ENCODE peak calls at places on chromosome 2, in ten cellular contexts. T is endodermal cell, P is HFFc6, J is AG04450, V is bronchial epithelial cell, K is thyroid gland, X is fibroblast of mammary gland, S is colonic mucosa, I is lower lobe of right lung, H is WTC11. N is an unnamed sample.

GRCh38 chr2:191270303-191271178 is 25.3 kb downstream of the MYO1B start:
- DNase-seq in T (no peak), P (no peak), J (no peak), V (no peak), K (no peak), X (no peak), S (no peak), I (no peak), H (no peak), N (no peak)

GRCh38 chr2:75952173-75952572 is 241.5 kb upstream of the GCFC2 start:
- DNase-seq in T (no peak), P (no peak), J (no peak), V (peak; percentile 66), K (no peak), X (no peak), S (no peak), I (no peak), H (no peak), N (no peak)

GRCh38 chr2:101854877-101855276 is 136.9 kb upstream of the IL1R2 start:
- DNase-seq in T (no peak), P (no peak), J (no peak), V (no peak), K (no peak), X (peak; percentile 53), S (peak; percentile 74), I (no peak), H (no peak), N (no peak)

GRCh38 chr2:55111570-55112228 is 61.4 kb upstream of the RTN4 start:
- DNase-seq in T (peak; percentile 80), P (peak; percentile 85), J (peak; percentile 85), V (peak; percentile 49), K (no peak), X (peak; percentile 95), S (no peak), I (peak; percentile 80), H (no peak), N (no peak)

GRCh38 chr2:121925466-121925865 is 170.0 kb downstream of the TSN start:
- DNase-seq in T (no peak), P (no peak), J (no peak), V (peak; percentile 30), K (no peak), X (peak; percentile 38), S (no peak), I (no peak), H (no peak), N (no peak)

GRCh38 chr2:208490492-208490891 is 83.9 kb downstream of the PTH2R start:
- DNase-seq in T (no peak), P (no peak), J (no peak), V (no peak), K (no peak), X (no peak), S (no peak), I (no peak), H (no peak), N (no peak)

GRCh38 chr2:60295591-60295962 is 257.9 kb downstream of the BCL11A start:
- DNase-seq in T (peak; percentile 76), P (no peak), J (no peak), V (no peak), K (no peak), X (no peak), S (no peak), I (no peak), H (peak; percentile 34), N (no peak)

GRCh38 chr2:177395594-177395993 is 3.0 kb downstream of the AGPS start:
- DNase-seq in T (no peak), P (no peak), J (no peak), V (no peak), K (no peak), X (no peak), S (no peak), I (no peak), H (no peak), N (no peak)

GRCh38 chr2:112665113-112665780 is 19.5 kb downstream of the SLC20A1 start:
- DNase-seq in T (no peak), P (no peak), J (no peak), V (no peak), K (no peak), X (no peak), S (no peak), I (no peak), H (no peak), N (no peak)

GRCh38 chr2:225494100-225494459 is 94.6 kb downstream of the NYAP2 start:
- DNase-seq in T (no peak), P (no peak), J (no peak), V (peak; percentile 73), K (no peak), X (peak; percentile 2), S (no peak), I (no peak), H (no peak), N (no peak)

GRCh38 chr2:11583840-11584529 is 50.1 kb downstream of the GREB1 start:
- DNase-seq in T (peak; percentile 89), P (peak; percentile 95), J (peak; percentile 90), V (peak; percentile 86), K (peak; percentile 68), X (peak; percentile 98), S (peak; percentile 55), I (peak; percentile 58), H (peak; percentile 78), N (peak; percentile 48)

GRCh38 chr2:104447831-104448434 is 406.0 kb upstream of the POU3F3 start:
- DNase-seq in T (no peak), P (no peak), J (no peak), V (no peak), K (no peak), X (no peak), S (no peak), I (no peak), H (no peak), N (no peak)
- TF ChIP-seq CTCF in T (peak; percentile 70), P (no peak), J (no peak), V (no peak), K (peak; percentile 29), X (no peak), S (no peak), I (no peak), H (no peak), N (peak; percentile 46)

GRCh38 chr2:98486374-98486981 is 41.8 kb downstream of the INPP4A start:
- DNase-seq in T (no peak), P (no peak), J (no peak), V (no peak), K (no peak), X (no peak), S (no peak), I (no peak), H (no peak), N (no peak)

GRCh38 chr2:98487101-98487805 is 42.6 kb downstream of the INPP4A start:
- DNase-seq in T (no peak), P (no peak), J (no peak), V (no peak), K (no peak), X (peak; percentile 36), S (no peak), I (no peak), H (no peak), N (no peak)

GRCh38 chr2:98485453-98485755 is 40.7 kb downstream of the INPP4A start:
- DNase-seq in T (no peak), P (no peak), J (no peak), V (no peak), K (no peak), X (no peak), S (no peak), I (no peak), H (no peak), N (no peak)

GRCh38 chr2:98488252-98488651 is 43.6 kb downstream of the INPP4A start:
- DNase-seq in T (no peak), P (no peak), J (no peak), V (no peak), K (no peak), X (no peak), S (no peak), I (no peak), H (no peak), N (no peak)

GRCh38 chr2:98487806-98488189 is 43.1 kb downstream of the INPP4A start:
- DNase-seq in T (no peak), P (no peak), J (no peak), V (peak; percentile 37), K (peak; percentile 22), X (peak; percentile 42), S (peak; percentile 66), I (no peak), H (peak; percentile 41), N (no peak)
- TF ChIP-seq CTCF in T (peak; percentile 77), P (peak; percentile 74), J (peak; percentile 57), V (peak; percentile 62), K (peak; percentile 46), X (peak; percentile 56), S (peak; percentile 56), I (peak; percentile 45), H (peak; percentile 12), N (peak; percentile 54)

GRCh38 chr2:221817878-221818277 is 245.8 kb upstream of the EPHA4 start:
- DNase-seq in T (no peak), P (no peak), J (no peak), V (no peak), K (no peak), X (no peak), S (no peak), I (no peak), H (no peak), N (no peak)

GRCh38 chr2:221817052-221817451 is 244.9 kb upstream of the EPHA4 start:
- DNase-seq in T (no peak), P (no peak), J (no peak), V (peak; percentile 57), K (no peak), X (peak; percentile 52), S (no peak), I (no peak), H (no peak), N (no peak)

GRCh38 chr2:221822416-221822815 is 250.3 kb upstream of the EPHA4 start:
- DNase-seq in T (no peak), P (no peak), J (no peak), V (no peak), K (no peak), X (peak; percentile 19), S (no peak), I (no peak), H (no peak), N (no peak)

GRCh38 chr2:221816566-221816965 is 244.5 kb upstream of the EPHA4 start:
- DNase-seq in T (no peak), P (no peak), J (no peak), V (peak; percentile 46), K (no peak), X (no peak), S (no peak), I (no peak), H (no peak), N (no peak)

DNA sequence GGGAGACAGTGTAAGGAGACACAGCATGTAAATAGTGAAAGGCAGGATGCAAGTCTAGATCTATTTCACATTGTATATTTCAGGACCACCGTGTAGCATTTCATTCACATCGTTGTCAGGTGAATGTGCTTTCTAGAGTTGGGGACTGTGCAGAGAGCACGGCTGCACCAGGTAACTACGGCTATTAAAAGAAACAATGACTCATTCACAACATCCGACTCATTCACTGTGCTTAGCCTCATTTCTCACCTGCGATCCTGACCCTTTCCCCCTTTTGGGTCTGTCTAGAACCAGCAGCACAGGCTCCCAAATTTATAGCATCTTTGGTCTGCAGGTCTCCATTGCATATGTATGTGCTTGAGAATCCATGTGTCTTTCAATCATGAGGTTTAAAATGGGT is 246.5 kb upstream of the EPHA4 start:
- DNase-seq in T (peak; percentile 59), P (no peak), J (no peak), V (peak; percentile 43), K (no peak), X (no peak), S (no peak), I (no peak), H (no peak), N (no peak)
- TF ChIP-seq CTCF in T (no peak), P (no peak), J (no peak), V (no peak), K (no peak), X (no peak), S (no peak), I (no peak), H (no peak), N (no peak)

GRCh38 chr2:165902929-165903328 is 50.6 kb downstream of the TTC21B start:
- DNase-seq in T (no peak), P (peak; percentile 13), J (no peak), V (no peak), K (no peak), X (peak; percentile 36), S (no peak), I (no peak), H (no peak), N (no peak)
- TF ChIP-seq CTCF in T (no peak), P (peak; percentile 20), J (no peak), V (no peak), K (no peak), X (peak; percentile 8), S (no peak), I (no peak), H (no peak), N (no peak)

N was measured in progenitor cell of endocrine pancreas.